ENCODE peak calls at places on chromosome 19, in five cellular contexts. Y is NCI-H1092, P is hypothalamus, W is breast epithelium, L is SW480. I is an unnamed sample.
A peak's percentile ranks its signal among the peaks of the same experiment; 100 is the strongest.

GRCh38 chr19:3590991-3591659 is 5.8 kb downstream of the GIPC3 start:
- DNase-seq in Y (no peak), P (no peak), W (no peak), L (no peak), I (no peak)

GRCh38 chr19:29515706-29516357 is 10.0 kb upstream of the VSTM2B start:
- DNase-seq in Y (no peak), P (no peak), W (no peak), L (no peak), I (no peak)

GRCh38 chr19:45952691-45953505 is 20.8 kb downstream of the NOVA2 start:
- DNase-seq in Y (no peak), P (no peak), W (no peak), L (peak; percentile 75), I (peak; percentile 57)

GRCh38 chr19:11444059-11444458 is 8.6 kb downstream of the PRKCSH start:
- DNase-seq in Y (no peak), P (no peak), W (peak; percentile 51), L (no peak), I (no peak)

GRCh38 chr19:36973844-36974195 is 57.7 kb downstream of the ZNF568 start:
- DNase-seq in Y (no peak), P (no peak), W (no peak), L (no peak), I (no peak)

GRCh38 chr19:5244351-5244750 is 96.3 kb downstream of the PTPRS start:
- DNase-seq in Y (no peak), P (no peak), W (no peak), L (no peak), I (no peak)

GRCh38 chr19:472005-472858 is 11.4 kb upstream of the SHC2 start:
- DNase-seq in Y (no peak), P (no peak), W (no peak), L (no peak), I (no peak)

GRCh38 chr19:56566904-56567273 is 379 bp upstream of the ZNF470 start:
- DNase-seq in Y (peak; percentile 0), P (no peak), W (peak; percentile 20), L (peak; percentile 38), I (peak; percentile 48)

GRCh38 chr19:38737297-38737865 is 6.9 kb downstream of the CAPN12 start:
- DNase-seq in Y (no peak), P (no peak), W (no peak), L (no peak), I (no peak)

GRCh38 chr19:24140099-24140498 is 53.1 kb downstream of the ZNF254 start:
- DNase-seq in Y (no peak), P (no peak), W (no peak), L (no peak), I (no peak)

GRCh38 chr19:4083677-4084546 is 17.2 kb upstream of the ZBTB7A start:
- DNase-seq in Y (no peak), P (no peak), W (no peak), L (no peak), I (no peak)

GRCh38 chr19:9309974-9310446 is 372 bp upstream of the ZNF699 start:
- DNase-seq in Y (peak; percentile 97), P (peak; percentile 78), W (no peak), L (no peak), I (peak; percentile 81)

GRCh38 chr19:35498984-35499383 is 8.7 kb upstream of the KRTDAP start:
- DNase-seq in Y (no peak), P (no peak), W (no peak), L (no peak), I (no peak)

GRCh38 chr19:47255947-47256687 is at the start of gene CCDC9:
- DNase-seq in Y (peak; percentile 90), P (peak; percentile 98), W (peak; percentile 98), L (peak; percentile 99), I (no peak)

GRCh38 chr19:5623397-5624153 is 692 bp downstream of the SAFB start:
- DNase-seq in Y (no peak), P (no peak), W (peak; percentile 19), L (no peak), I (no peak)

GRCh38 chr19:38840583-38840968 is 9.0 kb upstream of the ECH1 start:
- DNase-seq in Y (no peak), P (no peak), W (no peak), L (no peak), I (no peak)

GRCh38 chr19:2273356-2274184 is 8.4 kb downstream of the PEAK3 start:
- DNase-seq in Y (peak; percentile 66), P (no peak), W (no peak), L (peak; percentile 63), I (peak; percentile 92)

GRCh38 chr19:58182577-58182988 is 278 bp upstream of the ZNF274 start:
- DNase-seq in Y (no peak), P (no peak), W (no peak), L (no peak), I (peak; percentile 96)

GRCh38 chr19:39969681-39970423 is 1.1 kb upstream of the PSMC4 start:
- DNase-seq in Y (no peak), P (no peak), W (no peak), L (no peak), I (no peak)

GRCh38 chr19:41753159-41753558 is 2.2 kb upstream of the CEACAM6 start:
- DNase-seq in Y (no peak), P (no peak), W (peak; percentile 44), L (peak; percentile 49), I (peak; percentile 62)

GRCh38 chr19:53772943-53773342 is 51.2 kb downstream of the NLRP12 start:
- DNase-seq in Y (peak; percentile 1), P (no peak), W (peak; percentile 21), L (peak; percentile 64), I (peak; percentile 20)

GRCh38 chr19:41908724-41909464 is 19.4 kb downstream of the ERFL start:
- DNase-seq in Y (no peak), P (no peak), W (no peak), L (no peak), I (no peak)

GRCh38 chr19:39212377-39212742 is 8.3 kb upstream of the SYCN start:
- DNase-seq in Y (no peak), P (no peak), W (no peak), L (no peak), I (no peak)

GRCh38 chr19:4066176-4066606 is 508 bp downstream of the ZBTB7A start:
- DNase-seq in Y (no peak), P (no peak), W (no peak), L (no peak), I (no peak)

GRCh38 chr19:11538232-11539036 is at the start of gene CNN1:
- DNase-seq in Y (no peak), P (no peak), W (peak; percentile 93), L (no peak), I (no peak)

GRCh38 chr19:12095111-12095790 is 30.7 kb downstream of the ZNF844 start:
- DNase-seq in Y (no peak), P (no peak), W (no peak), L (no peak), I (no peak)

GRCh38 chr19:10725415-10725814 is 7.5 kb downstream of the DNM2 start:
- DNase-seq in Y (no peak), P (no peak), W (no peak), L (no peak), I (no peak)

GRCh38 chr19:46559203-46559602 is 41.9 kb upstream of the CALM3 start:
- DNase-seq in Y (no peak), P (no peak), W (no peak), L (no peak), I (no peak)

GRCh38 chr19:35354898-35355297 is 3.4 kb upstream of the FFAR3 start:
- DNase-seq in Y (no peak), P (no peak), W (no peak), L (no peak), I (no peak)

GRCh38 chr19:48400018-48400742 is 6.7 kb downstream of the GRIN2D start:
- DNase-seq in Y (no peak), P (no peak), W (no peak), L (peak; percentile 82), I (no peak)

GRCh38 chr19:55255618-55256423 is 3.0 kb downstream of the PPP6R1 start:
- DNase-seq in Y (no peak), P (no peak), W (no peak), L (no peak), I (peak; percentile 53)

GRCh38 chr19:15722956-15723355 is 4.9 kb upstream of the OR10H2 start:
- DNase-seq in Y (no peak), P (no peak), W (no peak), L (no peak), I (no peak)

I was measured in germinal center.